ENCODE peak calls at places on chromosome 17, in five cellular contexts. B, P, N, V and L are unnamed samples.

GRCh38 chr17:12187658-12188057 is 167.0 kb downstream of the MAP2K4 start:
- DNase-seq in B (no peak), P (no peak), N (no peak), V (no peak), L (no peak)

GRCh38 chr17:760371-760770 is 8.3 kb upstream of the GEMIN4 start:
- DNase-seq in B (no peak), P (no peak), N (no peak), V (no peak), L (no peak)

GRCh38 chr17:38881600-38882191 is 11.8 kb downstream of the LASP1 start:
- DNase-seq in B (no peak), P (no peak), N (peak), V (peak), L (peak)

GRCh38 chr17:60863892-60864673 is 186.4 kb downstream of the BCAS3 start:
- DNase-seq in B (no peak), P (no peak), N (no peak), V (peak), L (no peak)

GRCh38 chr17:78933025-78933958 is 8.1 kb upstream of the TIMP2 start:
- DNase-seq in B (peak), P (no peak), N (peak), V (peak), L (no peak)

GRCh38 chr17:75367312-75367711 is 38.2 kb downstream of the GRB2 start:
- DNase-seq in B (no peak), P (no peak), N (no peak), V (peak), L (no peak)

GRCh38 chr17:43753488-43754129 is 5.0 kb downstream of the SOST start:
- DNase-seq in B (no peak), P (no peak), N (no peak), V (peak), L (no peak)

GRCh38 chr17:79075861-79076406 is 1.3 kb downstream of the ENGASE start:
- DNase-seq in B (no peak), P (no peak), N (no peak), V (no peak), L (no peak)

GRCh38 chr17:35086931-35087573 is 23.5 kb upstream of the RFFL start:
- DNase-seq in B (no peak), P (no peak), N (peak), V (no peak), L (no peak)

GRCh38 chr17:76735006-76735405 is 2.1 kb downstream of the SRSF2 start:
- DNase-seq in B (no peak), P (no peak), N (no peak), V (peak), L (no peak)

GRCh38 chr17:32813021-32813420 is 63.9 kb downstream of the MYO1D start:
- DNase-seq in B (no peak), P (no peak), N (no peak), V (peak), L (no peak)

GRCh38 chr17:3963214-3964201 is 729 bp downstream of the ATP2A3 start:
- DNase-seq in B (peak), P (no peak), N (peak), V (no peak), L (no peak)

GRCh38 chr17:48907713-48908046 is 527 bp upstream of the UBE2Z start:
- DNase-seq in B (no peak), P (no peak), N (no peak), V (no peak), L (no peak)

GRCh38 chr17:74873874-74874614 is 1.2 kb upstream of the FDXR start:
- DNase-seq in B (no peak), P (no peak), N (no peak), V (peak), L (peak)

GRCh38 chr17:11742891-11743290 is 144.6 kb downstream of the DNAH9 start:
- DNase-seq in B (no peak), P (no peak), N (no peak), V (no peak), L (no peak)

GRCh38 chr17:32870027-32870670 is 6.8 kb downstream of the MYO1D start:
- DNase-seq in B (no peak), P (no peak), N (no peak), V (peak), L (no peak)

GRCh38 chr17:77863814-77864161 is 94.7 kb upstream of the TNRC6C start:
- DNase-seq in B (no peak), P (peak), N (peak), V (no peak), L (peak)

GRCh38 chr17:45914036-45914717 is 19.8 kb downstream of the MAPT start:
- DNase-seq in B (no peak), P (no peak), N (no peak), V (no peak), L (no peak)

GRCh38 chr17:43771463-43771862 is 7.3 kb downstream of the DUSP3 start:
- DNase-seq in B (no peak), P (no peak), N (no peak), V (no peak), L (no peak)

GRCh38 chr17:1606352-1606985 is 22.2 kb downstream of the SLC43A2 start:
- DNase-seq in B (peak), P (no peak), N (no peak), V (no peak), L (peak)

GRCh38 chr17:40500709-40501108 is 714 bp downstream of the TNS4 start:
- DNase-seq in B (no peak), P (no peak), N (no peak), V (no peak), L (no peak)

GRCh38 chr17:73389411-73389810 is 77.6 kb upstream of the CDC42EP4 start:
- DNase-seq in B (no peak), P (no peak), N (no peak), V (no peak), L (no peak)

GRCh38 chr17:34486781-34487180 is 92.6 kb upstream of the TMEM132E start:
- DNase-seq in B (no peak), P (no peak), N (no peak), V (no peak), L (no peak)

GRCh38 chr17:16463341-16464000 is 28.5 kb downstream of the LRRC75A start:
- DNase-seq in B (no peak), P (peak), N (peak), V (peak), L (peak)

GRCh38 chr17:48066192-48066591 is 18.0 kb downstream of the NFE2L1 start:
- DNase-seq in B (no peak), P (no peak), N (no peak), V (no peak), L (no peak)

GRCh38 chr17:41702712-41703111 is 9.4 kb upstream of the GAST start:
- DNase-seq in B (no peak), P (no peak), N (no peak), V (no peak), L (no peak)

GRCh38 chr17:69410671-69411070 is 3.8 kb upstream of the MAP2K6 start:
- DNase-seq in B (no peak), P (no peak), N (no peak), V (no peak), L (no peak)

GRCh38 chr17:74076446-74076845 is 127.0 kb upstream of the RPL38 start:
- DNase-seq in B (no peak), P (no peak), N (no peak), V (no peak), L (no peak)

GRCh38 chr17:77999413-78000173 is 41.1 kb downstream of the TNRC6C start:
- DNase-seq in B (no peak), P (no peak), N (no peak), V (peak), L (no peak)

GRCh38 chr17:17387461-17388362 is 84.5 kb downstream of the NT5M start:
- DNase-seq in B (no peak), P (peak), N (peak), V (no peak), L (no peak)

GRCh38 chr17:18043491-18043890 is 4.3 kb downstream of the GID4 start:
- DNase-seq in B (no peak), P (no peak), N (no peak), V (peak), L (no peak)

GRCh38 chr17:80180192-80180591 is 10.4 kb downstream of the CARD14 start:
- DNase-seq in B (no peak), P (no peak), N (no peak), V (no peak), L (no peak)

GRCh38 chr17:82531431-82531881 is 11.9 kb downstream of the FOXK2 start:
- DNase-seq in B (no peak), P (no peak), N (no peak), V (peak), L (no peak)